ENCODE peak calls at places on chromosomes 16 and 17, in seven cellular contexts. One of them, this sample, is unnamed.

GRCh38 chr17:64661981-64662773 is at the start of gene SMURF2:
- DNase-seq in ovary: peak; percentile 83
- DNase-seq in transverse colon: peak; percentile 85
- DNase-seq in breast epithelium: peak; percentile 70
- DNase-seq in left ventricle myocardium inferior: peak; percentile 79
- DNase-seq in fibroblast of lung: peak; percentile 53
- DNase-seq in H1: peak; percentile 17
- DNase-seq in this sample: peak; percentile 91

GRCh38 chr17:71937914-71938313 is 182.9 kb upstream of the SOX9 start:
- DNase-seq in ovary: no peak
- DNase-seq in transverse colon: no peak
- DNase-seq in breast epithelium: no peak
- DNase-seq in left ventricle myocardium inferior: no peak
- DNase-seq in fibroblast of lung: no peak
- DNase-seq in H1: no peak
- DNase-seq in this sample: no peak

GRCh38 chr17:82017612-82018151 is 5.0 kb downstream of the CENPX start:
- DNase-seq in ovary: no peak
- DNase-seq in transverse colon: no peak
- DNase-seq in breast epithelium: no peak
- DNase-seq in left ventricle myocardium inferior: no peak
- DNase-seq in fibroblast of lung: no peak
- DNase-seq in H1: no peak
- DNase-seq in this sample: no peak

GRCh38 chr17:67137860-67138259 is 93.5 kb downstream of the CACNG1 start:
- DNase-seq in ovary: no peak
- DNase-seq in transverse colon: no peak
- DNase-seq in breast epithelium: no peak
- DNase-seq in left ventricle myocardium inferior: no peak
- DNase-seq in fibroblast of lung: no peak
- DNase-seq in H1: no peak
- DNase-seq in this sample: no peak

GRCh38 chr17:56468840-56469239 is 124.7 kb upstream of the NOG start:
- DNase-seq in ovary: no peak
- DNase-seq in transverse colon: no peak
- DNase-seq in breast epithelium: no peak
- DNase-seq in left ventricle myocardium inferior: no peak
- DNase-seq in fibroblast of lung: no peak
- DNase-seq in H1: no peak
- DNase-seq in this sample: no peak

GRCh38 chr17:67078292-67078691 is 33.9 kb downstream of the CACNG1 start:
- DNase-seq in ovary: no peak
- DNase-seq in transverse colon: no peak
- DNase-seq in breast epithelium: no peak
- DNase-seq in left ventricle myocardium inferior: no peak
- DNase-seq in fibroblast of lung: no peak
- DNase-seq in H1: no peak
- DNase-seq in this sample: no peak

GRCh38 chr16:54957403-54957802 is 26.7 kb downstream of the IRX5 start:
- DNase-seq in ovary: no peak
- DNase-seq in transverse colon: peak; percentile 23
- DNase-seq in breast epithelium: no peak
- DNase-seq in left ventricle myocardium inferior: no peak
- DNase-seq in fibroblast of lung: no peak
- DNase-seq in H1: no peak
- DNase-seq in this sample: no peak

GRCh38 chr17:83203472-83204221 is 124.2 kb downstream of the METRNL start:
- DNase-seq in ovary: peak; percentile 22
- DNase-seq in transverse colon: peak; percentile 8
- DNase-seq in breast epithelium: peak; percentile 16
- DNase-seq in left ventricle myocardium inferior: peak; percentile 11
- DNase-seq in fibroblast of lung: no peak
- DNase-seq in H1: no peak
- DNase-seq in this sample: peak; percentile 47

GRCh38 chr16:1279945-1280589 is 24.2 kb downstream of the TPSD1 start:
- DNase-seq in ovary: no peak
- DNase-seq in transverse colon: no peak
- DNase-seq in breast epithelium: no peak
- DNase-seq in left ventricle myocardium inferior: no peak
- DNase-seq in fibroblast of lung: no peak
- DNase-seq in H1: no peak
- DNase-seq in this sample: no peak

GRCh38 chr16:1277945-1278282 is 22.0 kb downstream of the TPSD1 start:
- DNase-seq in ovary: no peak
- DNase-seq in transverse colon: no peak
- DNase-seq in breast epithelium: no peak
- DNase-seq in left ventricle myocardium inferior: no peak
- DNase-seq in fibroblast of lung: no peak
- DNase-seq in H1: no peak
- DNase-seq in this sample: no peak

GRCh38 chr16:1280783-1281182 is 24.9 kb downstream of the TPSD1 start:
- DNase-seq in ovary: no peak
- DNase-seq in transverse colon: no peak
- DNase-seq in breast epithelium: no peak
- DNase-seq in left ventricle myocardium inferior: no peak
- DNase-seq in fibroblast of lung: no peak
- DNase-seq in H1: no peak
- DNase-seq in this sample: no peak

GRCh38 chr16:1278456-1278855 is 22.6 kb downstream of the TPSD1 start:
- DNase-seq in ovary: no peak
- DNase-seq in transverse colon: no peak
- DNase-seq in breast epithelium: no peak
- DNase-seq in left ventricle myocardium inferior: no peak
- DNase-seq in fibroblast of lung: no peak
- DNase-seq in H1: no peak
- DNase-seq in this sample: no peak

GRCh38 chr16:1279081-1279944 is 23.4 kb downstream of the TPSD1 start:
- DNase-seq in ovary: no peak
- DNase-seq in transverse colon: no peak
- DNase-seq in breast epithelium: no peak
- DNase-seq in left ventricle myocardium inferior: no peak
- DNase-seq in fibroblast of lung: no peak
- DNase-seq in H1: no peak
- DNase-seq in this sample: no peak
- H3K27ac ChIP-seq in ovary: no peak overlapping the region
- H3K27ac ChIP-seq in transverse colon: no peak overlapping the region
- H3K27ac ChIP-seq in breast epithelium: no peak overlapping the region
- H3K27ac ChIP-seq in left ventricle myocardium inferior: no peak overlapping the region
- H3K27ac ChIP-seq in fibroblast of lung: no peak overlapping the region
- H3K27ac ChIP-seq in H1: no peak overlapping the region
- H3K27ac ChIP-seq in this sample: no peak overlapping the region

DNA sequence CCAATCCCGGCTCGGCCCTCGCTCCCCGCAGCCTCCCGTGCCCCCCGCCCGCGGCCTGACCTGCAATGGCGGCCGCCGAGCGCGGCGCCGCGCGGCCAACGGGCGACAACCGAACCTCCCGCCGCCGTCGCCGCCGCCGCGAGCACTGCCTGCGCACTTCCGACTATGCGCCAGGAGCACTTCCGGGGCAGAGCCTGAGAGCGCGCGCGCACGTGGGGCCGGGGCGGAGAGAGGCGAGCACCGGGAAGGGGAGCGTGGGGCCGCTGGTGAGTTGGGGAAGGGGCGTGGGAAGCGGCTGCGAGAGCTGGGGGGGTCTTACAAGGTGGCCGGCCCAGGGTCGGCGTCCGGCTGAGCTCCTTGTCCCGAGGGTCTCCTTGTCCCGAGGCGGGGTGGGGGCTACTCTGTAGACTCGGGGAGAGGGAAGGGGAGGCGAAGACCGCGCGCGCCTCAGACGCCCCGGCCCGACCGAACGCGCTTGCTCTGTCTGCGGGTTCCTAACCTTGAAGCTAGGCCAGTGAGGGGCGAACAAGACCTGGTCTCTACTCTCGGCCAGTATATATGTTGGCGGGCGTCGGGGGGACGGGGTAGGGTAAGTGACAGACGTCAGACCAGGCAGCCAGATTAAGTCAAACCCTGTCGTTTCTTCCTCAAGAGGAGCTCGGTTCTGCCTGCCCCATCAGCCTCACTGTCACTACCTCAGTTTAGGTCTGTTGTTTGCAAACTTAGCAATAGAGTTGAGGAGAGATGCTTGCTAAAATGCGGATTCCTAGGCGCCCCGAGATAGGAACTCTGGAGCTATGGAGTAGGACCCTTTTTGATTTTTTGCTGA is at the start of the genes CHTF8 and UTP4:
- DNase-seq in ovary: peak; percentile 88
- DNase-seq in transverse colon: peak; percentile 88
- DNase-seq in breast epithelium: peak; percentile 75
- DNase-seq in left ventricle myocardium inferior: peak; percentile 86
- DNase-seq in fibroblast of lung: peak; percentile 79
- DNase-seq in H1: no peak
- DNase-seq in this sample: peak; percentile 84
- H3K36me3 ChIP-seq in ovary: no peaks in the 10 kb centered on the region
- H3K36me3 ChIP-seq in transverse colon: no peaks in the 10 kb centered on the region
- H3K36me3 ChIP-seq in breast epithelium: no peaks in the 10 kb centered on the region
- H3K36me3 ChIP-seq in left ventricle myocardium inferior: peaks cover 18% of the 10 kb centered on the region
- H3K36me3 ChIP-seq in fibroblast of lung: peaks cover 5% of the 10 kb centered on the region
- H3K36me3 ChIP-seq in H1: peaks cover 4% of the 10 kb centered on the region
- H3K36me3 ChIP-seq in this sample: peaks cover 6% of the 10 kb centered on the region

GRCh38 chr16:2977440-2977839 is 2.8 kb downstream of the PKMYT1 start:
- DNase-seq in ovary: no peak
- DNase-seq in transverse colon: peak; percentile 52
- DNase-seq in breast epithelium: no peak
- DNase-seq in left ventricle myocardium inferior: no peak
- DNase-seq in fibroblast of lung: no peak
- DNase-seq in H1: no peak
- DNase-seq in this sample: no peak
- H3K27ac ChIP-seq in ovary: no peak overlapping the region
- H3K27ac ChIP-seq in transverse colon: no peak overlapping the region
- H3K27ac ChIP-seq in breast epithelium: no peak overlapping the region
- H3K27ac ChIP-seq in left ventricle myocardium inferior: no peak overlapping the region
- H3K27ac ChIP-seq in fibroblast of lung: no peak overlapping the region
- H3K27ac ChIP-seq in H1: no peak overlapping the region
- H3K27ac ChIP-seq in this sample: no peak overlapping the region

DNA sequence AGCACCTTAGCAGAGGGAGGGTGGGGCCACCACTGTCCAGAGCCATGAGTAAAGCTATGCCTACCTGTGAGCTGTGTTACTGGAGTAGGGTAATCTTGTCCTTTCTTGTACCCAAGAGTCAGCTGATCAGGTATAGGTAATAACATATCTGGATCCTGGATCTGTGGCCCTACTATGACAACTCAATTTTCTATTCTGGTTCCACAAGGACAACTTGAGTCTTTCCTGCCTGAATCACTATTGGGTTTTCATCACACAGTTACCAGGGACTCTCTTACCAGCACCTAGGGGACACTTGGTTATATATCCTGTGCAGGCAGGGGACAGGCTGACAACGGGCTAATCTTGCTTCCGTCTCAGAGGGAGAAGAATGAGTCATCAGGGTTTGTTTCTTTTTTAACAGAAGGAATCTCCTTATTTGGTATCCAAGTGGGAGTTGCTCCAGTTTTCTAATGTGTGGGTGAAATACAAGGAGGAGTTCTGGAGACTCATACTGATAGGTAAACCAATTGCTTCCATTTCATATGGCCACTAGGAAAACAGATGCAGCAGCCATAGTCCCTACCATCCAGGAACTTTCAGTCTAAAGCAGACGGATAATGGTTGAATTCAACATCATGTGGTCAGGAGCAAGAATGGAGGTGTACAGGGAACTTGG is 6.8 kb downstream of the ZNF267 start:
- DNase-seq in ovary: no peak
- DNase-seq in transverse colon: no peak
- DNase-seq in breast epithelium: no peak
- DNase-seq in left ventricle myocardium inferior: no peak
- DNase-seq in fibroblast of lung: peak; percentile 83
- DNase-seq in H1: no peak
- DNase-seq in this sample: no peak
- H3K36me3 ChIP-seq in ovary: no peaks in the 10 kb centered on the region
- H3K36me3 ChIP-seq in transverse colon: no peaks in the 10 kb centered on the region
- H3K36me3 ChIP-seq in breast epithelium: no peaks in the 10 kb centered on the region
- H3K36me3 ChIP-seq in left ventricle myocardium inferior: peaks cover 10% of the 10 kb centered on the region
- H3K36me3 ChIP-seq in fibroblast of lung: peaks cover 5% of the 10 kb centered on the region
- H3K36me3 ChIP-seq in H1: peaks cover 2% of the 10 kb centered on the region
- H3K36me3 ChIP-seq in this sample: peaks cover 17% of the 10 kb centered on the region

DNA sequence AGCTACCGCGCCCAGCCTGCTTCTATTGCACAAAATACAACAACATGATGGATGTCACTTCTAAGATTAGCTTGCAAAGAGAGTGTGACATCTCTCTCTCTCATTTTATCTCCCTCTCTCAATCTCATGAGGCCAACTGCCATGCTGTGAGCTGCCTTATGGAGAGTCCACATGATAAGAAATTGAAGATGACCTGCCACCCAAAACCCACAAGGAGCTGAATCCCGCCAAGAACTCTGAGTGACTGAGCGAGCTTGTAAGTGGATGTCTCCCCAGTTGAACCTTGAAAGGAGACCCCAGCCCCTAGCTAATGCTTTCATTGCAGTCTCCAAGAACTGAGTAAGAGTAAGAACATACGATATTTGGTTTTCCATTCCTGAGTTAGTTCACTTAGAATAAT is 458.5 kb downstream of the RBFOX1 start:
- DNase-seq in ovary: no peak
- DNase-seq in transverse colon: no peak
- DNase-seq in breast epithelium: no peak
- DNase-seq in left ventricle myocardium inferior: no peak
- DNase-seq in fibroblast of lung: no peak
- DNase-seq in H1: no peak
- DNase-seq in this sample: no peak
- H3K27ac ChIP-seq in ovary: no peak overlapping the region
- H3K27ac ChIP-seq in transverse colon: no peak overlapping the region
- H3K27ac ChIP-seq in breast epithelium: no peak overlapping the region
- H3K27ac ChIP-seq in left ventricle myocardium inferior: no peak overlapping the region
- H3K27ac ChIP-seq in fibroblast of lung: no peak overlapping the region
- H3K27ac ChIP-seq in H1: no peak overlapping the region
- H3K27ac ChIP-seq in this sample: no peak overlapping the region

DNA sequence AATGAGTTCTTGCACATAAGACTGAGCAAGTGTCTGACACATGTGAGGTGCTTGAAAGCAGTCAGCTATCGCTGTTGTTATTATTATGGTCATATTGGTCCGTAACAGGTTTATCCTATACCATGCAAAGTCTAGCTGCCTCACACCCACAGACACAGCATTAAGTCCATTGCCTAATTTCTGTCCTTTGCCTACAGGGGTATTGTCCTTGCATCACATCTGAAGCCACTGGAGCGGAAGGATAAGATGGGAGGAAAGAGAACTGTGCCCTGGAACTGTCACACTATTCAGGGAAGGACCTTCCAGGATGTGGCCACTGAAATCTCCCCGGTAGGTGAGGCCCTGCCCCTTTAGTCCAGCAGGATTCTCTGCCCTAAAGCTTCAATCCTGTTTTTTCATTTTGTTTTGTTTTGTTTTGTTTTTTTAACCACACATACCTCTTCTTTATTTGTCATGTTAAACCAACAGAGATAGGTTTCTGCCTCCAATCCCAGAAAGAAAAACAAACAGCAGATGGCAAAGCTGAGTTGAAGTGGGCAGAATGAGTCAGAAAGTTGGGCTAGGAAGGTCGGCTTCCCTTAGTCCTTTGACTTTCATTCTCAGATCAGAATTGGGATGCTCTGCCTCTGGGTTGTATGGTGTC is 2.2 kb upstream of the EFTUD2 start:
- DNase-seq in ovary: no peak
- DNase-seq in transverse colon: no peak
- DNase-seq in breast epithelium: no peak
- DNase-seq in left ventricle myocardium inferior: no peak
- DNase-seq in fibroblast of lung: peak; percentile 68
- DNase-seq in H1: no peak
- DNase-seq in this sample: peak; percentile 22
- H3K36me3 ChIP-seq in ovary: no peaks in the 10 kb centered on the region
- H3K36me3 ChIP-seq in transverse colon: no peaks in the 10 kb centered on the region
- H3K36me3 ChIP-seq in breast epithelium: no peaks in the 10 kb centered on the region
- H3K36me3 ChIP-seq in left ventricle myocardium inferior: no peaks in the 10 kb centered on the region
- H3K36me3 ChIP-seq in fibroblast of lung: no peaks in the 10 kb centered on the region
- H3K36me3 ChIP-seq in H1: no peaks in the 10 kb centered on the region
- H3K36me3 ChIP-seq in this sample: no peaks in the 10 kb centered on the region